ENCODE peak calls at places on chromosomes 7 and 10, in eight cellular contexts. One of them, this sample, is unnamed. For H3K36me3, the result is how much of the 10 kb centered on the place peaks cover.

GRCh38 chr7:28407643-28408042 is 4.7 kb upstream of the CREB5 start:
- DNase-seq in left lung: no peak
- DNase-seq in body of pancreas: peak
- DNase-seq in cardiac muscle cell: peak
- DNase-seq in naive thymus-derived CD4-positive, alpha-beta T cell: no peak
- DNase-seq in PC-9: peak
- DNase-seq in right lobe of liver: no peak
- DNase-seq in HepG2: no peak
- DNase-seq in this sample: no peak

GRCh38 chr7:116236020-116236630 is 25.8 kb downstream of the TES start:
- DNase-seq in left lung: no peak
- DNase-seq in body of pancreas: peak
- DNase-seq in cardiac muscle cell: peak
- DNase-seq in naive thymus-derived CD4-positive, alpha-beta T cell: peak
- DNase-seq in PC-9: no peak
- DNase-seq in right lobe of liver: no peak
- DNase-seq in HepG2: peak
- DNase-seq in this sample: peak

GRCh38 chr10:47181057-47181849 is 118.7 kb upstream of the GDF10 start:
- DNase-seq in left lung: peak
- DNase-seq in body of pancreas: no peak
- DNase-seq in cardiac muscle cell: no peak
- DNase-seq in naive thymus-derived CD4-positive, alpha-beta T cell: peak
- DNase-seq in PC-9: no peak
- DNase-seq in right lobe of liver: no peak
- DNase-seq in HepG2: no peak
- DNase-seq in this sample: no peak

GRCh38 chr10:82953909-82954308 is 1078.9 kb downstream of the NRG3 start:
- DNase-seq in left lung: no peak
- DNase-seq in body of pancreas: no peak
- DNase-seq in cardiac muscle cell: no peak
- DNase-seq in naive thymus-derived CD4-positive, alpha-beta T cell: no peak
- DNase-seq in PC-9: no peak
- DNase-seq in right lobe of liver: no peak
- DNase-seq in HepG2: no peak
- DNase-seq in this sample: no peak

GRCh38 chr7:43568529-43568928 is 14.4 kb upstream of the STK17A start:
- DNase-seq in left lung: no peak
- DNase-seq in body of pancreas: no peak
- DNase-seq in cardiac muscle cell: peak
- DNase-seq in naive thymus-derived CD4-positive, alpha-beta T cell: no peak
- DNase-seq in PC-9: no peak
- DNase-seq in right lobe of liver: no peak
- DNase-seq in HepG2: no peak
- DNase-seq in this sample: no peak

GRCh38 chr10:118870467-118871243 is 115.9 kb upstream of the CACUL1 start:
- DNase-seq in left lung: no peak
- DNase-seq in body of pancreas: peak
- DNase-seq in cardiac muscle cell: peak
- DNase-seq in naive thymus-derived CD4-positive, alpha-beta T cell: no peak
- DNase-seq in PC-9: peak
- DNase-seq in right lobe of liver: peak
- DNase-seq in HepG2: peak
- DNase-seq in this sample: no peak

GRCh38 chr10:96588060-96588554 is 1.3 kb upstream of the TM9SF3 start:
- DNase-seq in left lung: no peak
- DNase-seq in body of pancreas: peak
- DNase-seq in cardiac muscle cell: no peak
- DNase-seq in naive thymus-derived CD4-positive, alpha-beta T cell: no peak
- DNase-seq in PC-9: no peak
- DNase-seq in right lobe of liver: no peak
- DNase-seq in HepG2: peak
- DNase-seq in this sample: no peak

GRCh38 chr7:1917221-1918062 is 247.4 kb downstream of the ELFN1 start:
- DNase-seq in left lung: peak
- DNase-seq in body of pancreas: no peak
- DNase-seq in cardiac muscle cell: peak
- DNase-seq in naive thymus-derived CD4-positive, alpha-beta T cell: no peak
- DNase-seq in PC-9: no peak
- DNase-seq in right lobe of liver: no peak
- DNase-seq in HepG2: no peak
- DNase-seq in this sample: no peak

GRCh38 chr7:157752832-157753291 is 416.1 kb downstream of the DNAJB6 start:
- DNase-seq in left lung: peak
- DNase-seq in body of pancreas: no peak
- DNase-seq in cardiac muscle cell: peak
- DNase-seq in naive thymus-derived CD4-positive, alpha-beta T cell: no peak
- DNase-seq in PC-9: no peak
- DNase-seq in right lobe of liver: no peak
- DNase-seq in HepG2: no peak
- DNase-seq in this sample: no peak

DNA sequence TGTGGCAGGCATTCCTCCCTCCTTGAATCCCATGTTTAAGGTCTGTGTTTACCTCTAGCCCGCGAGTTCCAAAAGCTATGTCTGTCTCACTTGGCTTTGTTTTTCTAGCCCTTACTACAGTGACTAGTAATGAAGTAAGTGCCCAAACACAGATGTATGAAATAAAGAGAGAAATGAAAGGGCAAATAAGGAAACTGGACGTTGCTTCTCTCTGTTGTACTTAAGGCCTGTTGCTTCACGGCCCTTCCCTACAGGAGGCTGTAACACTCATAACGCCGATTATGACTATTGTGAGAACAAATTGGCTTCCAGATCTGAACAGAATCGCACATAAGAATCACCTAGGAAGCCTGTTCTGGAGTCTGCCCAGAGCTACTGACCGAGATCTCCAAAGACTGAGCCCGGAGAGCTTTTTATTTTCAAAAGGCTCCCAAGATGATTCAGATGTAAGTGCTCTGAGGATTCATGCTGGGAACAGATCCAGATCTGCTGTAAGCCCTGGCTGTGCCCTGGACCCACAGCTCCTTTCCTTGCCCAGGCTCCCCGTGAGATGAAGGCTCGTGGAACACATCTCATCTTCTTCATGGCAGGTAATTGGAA is 432.6 kb downstream of the SDK1 start:
- DNase-seq in left lung: no peak
- DNase-seq in body of pancreas: no peak
- DNase-seq in cardiac muscle cell: no peak
- DNase-seq in naive thymus-derived CD4-positive, alpha-beta T cell: no peak
- DNase-seq in PC-9: no peak
- DNase-seq in right lobe of liver: no peak
- DNase-seq in HepG2: no peak
- DNase-seq in this sample: no peak
- H3K27ac ChIP-seq in left lung: no peak
- H3K27ac ChIP-seq in body of pancreas: no peak
- H3K27ac ChIP-seq in cardiac muscle cell: peak
- H3K27ac ChIP-seq in naive thymus-derived CD4-positive, alpha-beta T cell: no peak
- H3K27ac ChIP-seq in PC-9: no peak
- H3K27ac ChIP-seq in right lobe of liver: no peak
- H3K27ac ChIP-seq in HepG2: no peak
- H3K27ac ChIP-seq in this sample: no peak

GRCh38 chr7:24860611-24861010 is 103.3 kb upstream of the GSDME start:
- DNase-seq in left lung: no peak
- DNase-seq in body of pancreas: no peak
- DNase-seq in cardiac muscle cell: no peak
- DNase-seq in naive thymus-derived CD4-positive, alpha-beta T cell: no peak
- DNase-seq in PC-9: no peak
- DNase-seq in right lobe of liver: no peak
- DNase-seq in HepG2: no peak
- DNase-seq in this sample: no peak
- H3K36me3 ChIP-seq in left lung: under half
- H3K36me3 ChIP-seq in body of pancreas: under half
- H3K36me3 ChIP-seq in cardiac muscle cell: under half
- H3K36me3 ChIP-seq in naive thymus-derived CD4-positive, alpha-beta T cell: under half
- H3K36me3 ChIP-seq in PC-9: under half
- H3K36me3 ChIP-seq in right lobe of liver: under half
- H3K36me3 ChIP-seq in HepG2: under half
- H3K36me3 ChIP-seq in this sample: under half

GRCh38 chr7:139181404-139181803 is 49.6 kb upstream of the UBN2 start:
- DNase-seq in left lung: no peak
- DNase-seq in body of pancreas: no peak
- DNase-seq in cardiac muscle cell: no peak
- DNase-seq in naive thymus-derived CD4-positive, alpha-beta T cell: no peak
- DNase-seq in PC-9: no peak
- DNase-seq in right lobe of liver: no peak
- DNase-seq in HepG2: no peak
- DNase-seq in this sample: no peak
- H3K4me3 ChIP-seq in left lung: no peak
- H3K4me3 ChIP-seq in body of pancreas: no peak
- H3K4me3 ChIP-seq in cardiac muscle cell: no peak
- H3K4me3 ChIP-seq in naive thymus-derived CD4-positive, alpha-beta T cell: no peak
- H3K4me3 ChIP-seq in PC-9: no peak
- H3K4me3 ChIP-seq in right lobe of liver: no peak
- H3K4me3 ChIP-seq in HepG2: no peak
- H3K4me3 ChIP-seq in this sample: no peak

GRCh38 chr10:48358162-48358561 is 51.7 kb downstream of the MAPK8 start:
- DNase-seq in left lung: no peak
- DNase-seq in body of pancreas: no peak
- DNase-seq in cardiac muscle cell: no peak
- DNase-seq in naive thymus-derived CD4-positive, alpha-beta T cell: no peak
- DNase-seq in PC-9: no peak
- DNase-seq in right lobe of liver: no peak
- DNase-seq in HepG2: no peak
- DNase-seq in this sample: no peak
- H3K27ac ChIP-seq in left lung: no peak
- H3K27ac ChIP-seq in body of pancreas: no peak
- H3K27ac ChIP-seq in cardiac muscle cell: no peak
- H3K27ac ChIP-seq in naive thymus-derived CD4-positive, alpha-beta T cell: no peak
- H3K27ac ChIP-seq in PC-9: no peak
- H3K27ac ChIP-seq in right lobe of liver: no peak
- H3K27ac ChIP-seq in HepG2: no peak
- H3K27ac ChIP-seq in this sample: no peak

DNA sequence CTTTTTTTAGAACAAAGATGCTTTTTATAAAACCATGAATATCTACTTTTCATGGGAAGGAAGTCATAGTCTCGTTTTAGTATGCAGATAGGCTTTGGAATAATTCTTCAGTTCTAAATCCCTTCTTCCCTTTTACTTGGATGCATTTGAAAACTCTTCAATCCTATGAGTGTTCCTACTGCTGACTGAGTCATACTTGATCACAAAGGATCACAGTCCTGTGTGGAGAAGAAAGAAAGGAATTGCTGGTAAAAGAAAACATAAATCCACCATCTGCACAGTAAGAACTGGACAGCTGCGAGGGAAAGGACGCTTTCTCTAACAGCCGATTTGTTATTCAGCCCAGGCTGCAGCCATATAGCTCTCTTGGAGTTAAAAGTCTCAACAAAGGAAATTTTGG is 209.9 kb downstream of the SEMA3E start:
- DNase-seq in left lung: no peak
- DNase-seq in body of pancreas: no peak
- DNase-seq in cardiac muscle cell: no peak
- DNase-seq in naive thymus-derived CD4-positive, alpha-beta T cell: no peak
- DNase-seq in PC-9: no peak
- DNase-seq in right lobe of liver: no peak
- DNase-seq in HepG2: no peak
- DNase-seq in this sample: no peak
- H3K36me3 ChIP-seq in left lung: under half
- H3K36me3 ChIP-seq in body of pancreas: under half
- H3K36me3 ChIP-seq in cardiac muscle cell: under half
- H3K36me3 ChIP-seq in naive thymus-derived CD4-positive, alpha-beta T cell: under half
- H3K36me3 ChIP-seq in PC-9: under half
- H3K36me3 ChIP-seq in right lobe of liver: under half
- H3K36me3 ChIP-seq in HepG2: under half
- H3K36me3 ChIP-seq in this sample: under half

DNA sequence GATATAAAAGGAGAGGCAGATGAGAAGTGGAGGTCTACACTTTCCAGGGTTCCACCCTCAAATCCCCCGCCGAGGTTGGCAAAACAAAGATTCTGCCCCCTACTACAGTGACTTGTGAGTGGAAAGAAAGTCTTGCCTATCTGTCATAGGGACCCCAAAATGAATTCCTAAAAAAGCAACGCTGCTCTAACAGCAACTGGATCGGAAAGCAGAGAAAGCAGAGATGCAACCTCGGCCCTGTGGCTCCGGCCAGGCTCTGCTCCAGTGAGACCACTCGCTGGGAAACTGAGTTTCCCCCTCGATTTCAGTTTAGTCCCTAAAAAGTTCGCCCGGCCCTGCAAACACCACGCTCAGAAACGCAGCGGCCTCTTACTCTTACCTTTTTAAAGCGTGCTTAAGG is 297.9 kb upstream of the NFE2L3 start:
- DNase-seq in left lung: no peak
- DNase-seq in body of pancreas: no peak
- DNase-seq in cardiac muscle cell: no peak
- DNase-seq in naive thymus-derived CD4-positive, alpha-beta T cell: no peak
- DNase-seq in PC-9: no peak
- DNase-seq in right lobe of liver: no peak
- DNase-seq in HepG2: no peak
- DNase-seq in this sample: no peak
- H3K4me3 ChIP-seq in left lung: no peak
- H3K4me3 ChIP-seq in body of pancreas: no peak
- H3K4me3 ChIP-seq in cardiac muscle cell: no peak
- H3K4me3 ChIP-seq in naive thymus-derived CD4-positive, alpha-beta T cell: no peak
- H3K4me3 ChIP-seq in PC-9: peak
- H3K4me3 ChIP-seq in right lobe of liver: no peak
- H3K4me3 ChIP-seq in HepG2: no peak
- H3K4me3 ChIP-seq in this sample: no peak

GRCh38 chr7:87886875-87887274 is 10.6 kb downstream of the DBF4 start:
- DNase-seq in left lung: no peak
- DNase-seq in body of pancreas: no peak
- DNase-seq in cardiac muscle cell: peak
- DNase-seq in naive thymus-derived CD4-positive, alpha-beta T cell: peak
- DNase-seq in PC-9: peak
- DNase-seq in right lobe of liver: no peak
- DNase-seq in HepG2: peak
- DNase-seq in this sample: peak

GRCh38 chr7:87882538-87882937 is 6.2 kb downstream of the DBF4 start:
- DNase-seq in left lung: no peak
- DNase-seq in body of pancreas: no peak
- DNase-seq in cardiac muscle cell: no peak
- DNase-seq in naive thymus-derived CD4-positive, alpha-beta T cell: no peak
- DNase-seq in PC-9: no peak
- DNase-seq in right lobe of liver: no peak
- DNase-seq in HepG2: no peak
- DNase-seq in this sample: no peak

GRCh38 chr7:87885018-87885417 is 8.7 kb downstream of the DBF4 start:
- DNase-seq in left lung: no peak
- DNase-seq in body of pancreas: no peak
- DNase-seq in cardiac muscle cell: no peak
- DNase-seq in naive thymus-derived CD4-positive, alpha-beta T cell: no peak
- DNase-seq in PC-9: no peak
- DNase-seq in right lobe of liver: no peak
- DNase-seq in HepG2: no peak
- DNase-seq in this sample: no peak
- H3K27ac ChIP-seq in left lung: no peak
- H3K27ac ChIP-seq in body of pancreas: no peak
- H3K27ac ChIP-seq in cardiac muscle cell: no peak
- H3K27ac ChIP-seq in naive thymus-derived CD4-positive, alpha-beta T cell: no peak
- H3K27ac ChIP-seq in PC-9: no peak
- H3K27ac ChIP-seq in right lobe of liver: no peak
- H3K27ac ChIP-seq in HepG2: no peak
- H3K27ac ChIP-seq in this sample: no peak